ENCODE peak calls at places on chromosome 9, in ten cellular contexts. U, C, I, A, Q, R, W, O, E and M are unnamed samples.

GRCh38 chr9:80552931-80553330 is 981.2 kb downstream of the TLE4 start:
- DNase-seq in C (no peak), U (no peak), A (no peak), I (no peak), E (peak), R (peak), O (peak), W (no peak), Q (no peak), M (no peak)

GRCh38 chr9:99430301-99430700 is 208.2 kb downstream of the SEC61B start:
- DNase-seq in I (no peak), R (no peak), U (peak), Q (no peak), C (no peak), O (peak), E (no peak), W (peak), A (no peak), M (no peak)

GRCh38 chr9:93670208-93671029 is 94.0 kb downstream of the PHF2 start:
- DNase-seq in A (no peak), I (peak), Q (peak), R (peak), W (no peak), C (no peak), O (peak), U (no peak), E (peak), M (no peak)

GRCh38 chr9:133619791-133620190 is 10.6 kb upstream of the FAM163B start:
- DNase-seq in O (no peak), R (no peak), C (no peak), E (no peak), U (no peak), I (no peak), W (no peak), Q (no peak), A (no peak), M (no peak)

GRCh38 chr9:112479221-112479620 is 7.4 kb upstream of the KIAA1958 start:
- DNase-seq in U (no peak), O (no peak), Q (no peak), W (no peak), R (no peak), E (no peak), A (no peak), C (no peak), I (no peak), M (no peak)

GRCh38 chr9:134966697-134967546 is 49.2 kb upstream of the FCN1 start:
- DNase-seq in O (no peak), Q (peak), I (no peak), A (no peak), W (no peak), U (no peak), C (no peak), R (no peak), E (no peak), M (no peak)

GRCh38 chr9:22005083-22005699 is 3.9 kb downstream of the CDKN2B start:
- DNase-seq in U (peak), C (no peak), W (no peak), O (peak), A (no peak), Q (peak), R (no peak), I (no peak), E (no peak), M (no peak)

GRCh38 chr9:99023831-99024230 is 80.1 kb downstream of the COL15A1 start:
- DNase-seq in Q (no peak), A (no peak), W (no peak), R (peak), U (no peak), E (peak), I (peak), O (peak), C (peak), M (no peak)

GRCh38 chr9:131050831-131051230 is 41.9 kb downstream of the LAMC3 start:
- DNase-seq in I (no peak), O (no peak), W (no peak), A (no peak), U (no peak), Q (no peak), R (no peak), E (no peak), C (no peak), M (no peak)

GRCh38 chr9:132591751-132592314 is 9.4 kb downstream of the BARHL1 start:
- DNase-seq in Q (peak), I (no peak), C (no peak), O (no peak), E (no peak), R (no peak), U (no peak), A (no peak), W (no peak), M (no peak)

GRCh38 chr9:120477534-120478001 is 102.4 kb downstream of the CDK5RAP2 start:
- DNase-seq in A (peak), R (peak), I (peak), U (peak), Q (peak), E (peak), W (peak), C (peak), O (peak), M (peak)

GRCh38 chr9:23382418-23382817 is 443.6 kb downstream of the ELAVL2 start:
- DNase-seq in U (no peak), C (no peak), A (no peak), E (no peak), O (no peak), I (no peak), R (no peak), Q (no peak), W (no peak), M (no peak)

GRCh38 chr9:132978451-132979087 is at the start of gene GFI1B:
- DNase-seq in A (no peak), O (no peak), C (no peak), I (no peak), E (no peak), Q (peak), R (no peak), U (no peak), W (no peak), M (no peak)

GRCh38 chr9:93589688-93590087 is 13.3 kb downstream of the PHF2 start:
- DNase-seq in E (no peak), C (no peak), I (no peak), W (no peak), U (no peak), Q (peak), O (peak), A (no peak), R (no peak), M (peak)

GRCh38 chr9:121296213-121297127 is 28.5 kb downstream of the GSN start:
- DNase-seq in I (peak), R (no peak), W (no peak), Q (no peak), E (no peak), C (no peak), O (no peak), U (no peak), A (no peak), M (no peak)

GRCh38 chr9:12777149-12778010 is 2.6 kb downstream of the LURAP1L start:
- DNase-seq in R (no peak), U (no peak), O (no peak), C (no peak), W (no peak), E (no peak), Q (no peak), A (no peak), I (no peak), M (no peak)

GRCh38 chr9:104618104-104618503 is at the start of gene OR13C9:
- DNase-seq in R (no peak), A (no peak), Q (no peak), O (no peak), U (no peak), W (no peak), I (no peak), E (no peak), C (no peak), M (no peak)

GRCh38 chr9:131278421-131279111 is 2.3 kb upstream of the FAM78A start:
- DNase-seq in A (no peak), W (no peak), E (no peak), R (no peak), O (no peak), C (no peak), U (no peak), Q (no peak), I (no peak), M (no peak)

GRCh38 chr9:83491995-83492394 is 46.2 kb downstream of the FRMD3 start:
- DNase-seq in O (no peak), Q (no peak), A (no peak), E (no peak), W (no peak), U (no peak), C (no peak), R (no peak), I (no peak), M (no peak)

GRCh38 chr9:89178162-89179120 is at the start of gene SHC3:
- DNase-seq in W (peak), U (no peak), Q (peak), O (peak), C (peak), A (no peak), I (no peak), E (no peak), R (no peak), M (no peak)

GRCh38 chr9:121301881-121302286 is 33.9 kb downstream of the GSN start:
- DNase-seq in C (no peak), Q (no peak), E (no peak), O (no peak), I (no peak), R (no peak), U (no peak), A (no peak), W (no peak), M (no peak)

GRCh38 chr9:84139296-84140100 is 158.9 kb downstream of the RMI1 start:
- DNase-seq in Q (no peak), E (peak), A (no peak), O (no peak), U (peak), C (no peak), R (no peak), W (peak), I (no peak), M (peak)

GRCh38 chr9:133518193-133518592 is 6.6 kb downstream of the MYMK start:
- DNase-seq in Q (no peak), A (no peak), I (no peak), W (no peak), O (no peak), U (no peak), C (no peak), E (no peak), R (peak), M (no peak)

GRCh38 chr9:70056545-70056944 is 12.9 kb downstream of the MAMDC2 start:
- DNase-seq in C (no peak), O (no peak), A (no peak), W (no peak), I (no peak), U (no peak), R (no peak), Q (no peak), E (no peak), M (no peak)

GRCh38 chr9:118395415-118395814 is 691.2 kb downstream of the TLR4 start:
- DNase-seq in O (no peak), I (no peak), C (no peak), U (peak), Q (no peak), E (no peak), W (no peak), A (no peak), R (no peak), M (no peak)

GRCh38 chr9:71646131-71646530 is 122.2 kb downstream of the CEMIP2 start:
- DNase-seq in W (peak), Q (no peak), U (no peak), O (no peak), E (no peak), R (no peak), A (no peak), I (no peak), C (no peak), M (no peak)

GRCh38 chr9:92190536-92190790 is 75.2 kb upstream of the SPTLC1 start:
- DNase-seq in U (no peak), E (no peak), C (no peak), R (no peak), W (no peak), Q (no peak), O (no peak), I (no peak), A (no peak), M (no peak)

GRCh38 chr9:112556497-112557085 is 70.0 kb downstream of the KIAA1958 start:
- DNase-seq in W (peak), A (no peak), C (no peak), R (no peak), I (no peak), E (no peak), O (peak), Q (no peak), U (peak), M (no peak)

GRCh38 chr9:37983381-37984067 is 79.6 kb upstream of the SLC25A51 start:
- DNase-seq in W (no peak), E (no peak), R (no peak), I (no peak), C (no peak), O (no peak), Q (no peak), A (no peak), U (no peak), M (no peak)

GRCh38 chr9:37986771-37987258 is 82.2 kb downstream of the SHB start:
- DNase-seq in W (no peak), Q (no peak), R (no peak), I (no peak), C (no peak), A (no peak), E (no peak), O (no peak), U (no peak), M (no peak)

GRCh38 chr9:37986001-37986400 is 82.1 kb upstream of the SLC25A51 start:
- DNase-seq in A (no peak), Q (no peak), R (no peak), O (no peak), E (no peak), I (no peak), W (no peak), U (no peak), C (no peak), M (no peak)

GRCh38 chr9:37984278-37984671 is 80.3 kb upstream of the SLC25A51 start:
- DNase-seq in U (no peak), O (no peak), Q (no peak), I (no peak), A (no peak), R (no peak), C (no peak), W (no peak), E (no peak), M (no peak)

GRCh38 chr9:37984672-37985611 is 81.0 kb upstream of the SLC25A51 start:
- DNase-seq in A (no peak), Q (no peak), I (no peak), C (peak), U (no peak), O (peak), W (no peak), E (no peak), R (peak), M (no peak)
- H3K27ac ChIP-seq in A (peak), Q (peak), I (no peak), C (peak), U (no peak), O (peak), W (peak), E (no peak), R (no peak), M (peak)

GRCh38 chr9:18539203-18539602 is 65.2 kb downstream of the ADAMTSL1 start:
- DNase-seq in C (no peak), R (no peak), I (no peak), Q (no peak), O (no peak), A (no peak), U (no peak), E (no peak), W (no peak), M (no peak)

GRCh38 chr9:18543406-18543965 is 69.5 kb downstream of the ADAMTSL1 start:
- DNase-seq in E (no peak), A (no peak), C (no peak), W (peak), Q (no peak), I (peak), R (no peak), U (peak), O (peak), M (no peak)

GRCh38 chr9:18544456-18544855 is 70.5 kb downstream of the ADAMTSL1 start:
- DNase-seq in C (no peak), Q (no peak), E (no peak), I (no peak), R (no peak), A (no peak), W (no peak), U (peak), O (no peak), M (no peak)

GRCh38 chr9:18548456-18548855 is 74.5 kb downstream of the ADAMTSL1 start:
- DNase-seq in U (no peak), A (no peak), C (no peak), O (no peak), I (no peak), W (no peak), R (no peak), Q (no peak), E (no peak), M (no peak)

GRCh38 chr9:18542837-18543405 is 69.0 kb downstream of the ADAMTSL1 start:
- DNase-seq in U (peak), Q (no peak), A (no peak), C (no peak), O (no peak), E (no peak), W (no peak), I (no peak), R (no peak), M (no peak)
- H3K27ac ChIP-seq in U (peak), Q (no peak), A (no peak), C (no peak), O (peak), E (no peak), W (no peak), I (peak), R (no peak), M (peak)

GRCh38 chr9:111442360-111443027 is 41.7 kb downstream of the ECPAS start:
- DNase-seq in U (no peak), E (no peak), C (no peak), R (no peak), I (no peak), O (no peak), Q (no peak), A (no peak), W (no peak), M (no peak)

GRCh38 chr9:111438576-111439235 is 45.5 kb downstream of the ECPAS start:
- DNase-seq in A (no peak), C (no peak), R (no peak), W (no peak), E (no peak), Q (no peak), O (peak), U (no peak), I (no peak), M (no peak)

GRCh38 chr9:111440226-111440625 is 44.0 kb downstream of the ECPAS start:
- DNase-seq in R (no peak), U (no peak), E (no peak), O (no peak), C (no peak), Q (no peak), W (no peak), A (no peak), I (no peak), M (no peak)

DNA sequence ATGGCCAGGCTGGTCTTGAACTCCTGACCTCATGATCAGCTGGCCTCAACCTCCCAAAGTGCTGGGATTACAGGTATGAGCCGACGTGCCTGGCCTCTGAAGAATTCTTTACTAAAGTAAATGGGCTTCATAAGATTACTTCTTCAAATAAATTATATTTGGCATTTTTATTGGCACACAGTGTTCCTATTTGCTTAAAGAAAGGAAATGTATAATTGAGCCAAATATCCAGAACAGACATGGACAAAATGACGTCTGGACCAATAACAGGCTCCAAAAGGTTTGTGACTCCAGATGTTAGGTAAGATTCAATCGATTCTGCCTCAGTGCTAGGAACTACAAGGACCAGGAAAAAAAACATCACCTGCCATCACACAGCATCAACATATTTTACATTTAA is 40.7 kb downstream of the ECPAS start:
- DNase-seq in R (no peak), E (no peak), W (no peak), I (no peak), A (no peak), O (no peak), Q (no peak), U (no peak), C (no peak), M (no peak)
- H3K27ac ChIP-seq in R (no peak), E (peak), W (no peak), I (no peak), A (no peak), O (no peak), Q (no peak), U (no peak), C (no peak), M (no peak)

DNA sequence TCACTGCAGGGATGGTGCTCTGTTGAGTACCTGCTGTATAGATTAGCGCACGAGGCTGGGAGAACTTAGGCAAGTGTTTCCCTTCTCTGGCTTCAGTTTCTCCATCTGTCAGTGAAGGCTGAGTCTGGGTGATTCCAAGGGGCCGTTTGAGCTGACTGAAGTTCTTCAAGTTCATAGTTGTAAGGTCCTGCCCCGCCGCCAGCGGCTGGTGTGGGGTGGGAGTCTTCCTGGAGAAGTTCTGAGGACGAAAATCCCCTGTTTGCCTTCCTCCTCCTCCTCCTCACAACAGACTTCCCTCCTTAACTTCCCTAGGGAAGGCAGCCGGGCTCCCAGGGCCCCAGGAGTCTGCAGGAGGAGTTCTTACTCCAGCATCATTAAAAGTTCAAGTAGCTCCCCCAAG is 1.7 kb upstream of the HRCT1 start:
- DNase-seq in W (no peak), E (no peak), I (no peak), U (no peak), C (no peak), A (no peak), Q (peak), O (no peak), R (no peak), M (no peak)
- H3K27ac ChIP-seq in W (no peak), E (peak), I (peak), U (no peak), C (no peak), A (peak), Q (no peak), O (no peak), R (peak), M (no peak)

GRCh38 chr9:36415822-36416515 is 15.9 kb upstream of the RNF38 start:
- DNase-seq in A (no peak), U (no peak), C (no peak), O (no peak), I (no peak), E (no peak), Q (peak), R (no peak), W (no peak), M (no peak)
- H3K27ac ChIP-seq in A (peak), U (no peak), C (no peak), O (no peak), I (no peak), E (no peak), Q (peak), R (no peak), W (no peak), M (no peak)

DNA sequence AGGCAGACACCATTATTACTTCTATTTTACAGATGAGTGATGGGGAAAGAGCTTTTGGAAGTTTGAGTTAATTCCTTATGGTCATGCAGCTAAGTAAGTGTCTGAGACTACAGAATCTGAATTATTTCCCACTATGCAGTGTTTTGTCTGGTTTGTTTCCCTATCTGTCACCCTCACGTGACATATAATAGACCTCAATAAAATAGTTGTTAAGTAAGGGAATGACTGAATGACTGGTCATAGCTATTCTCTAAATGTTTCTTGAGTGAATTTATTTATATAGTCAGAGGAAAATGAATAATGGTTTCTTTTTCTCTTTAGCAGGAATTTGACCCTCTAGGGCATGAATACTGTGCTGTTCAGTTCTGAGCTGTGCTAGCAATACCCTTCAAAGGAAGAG is 10.2 kb downstream of the TRIM32 start:
- DNase-seq in U (peak), A (no peak), O (no peak), I (no peak), C (no peak), Q (no peak), W (peak), E (no peak), R (no peak), M (no peak)
- H3K27ac ChIP-seq in U (no peak), A (no peak), O (peak), I (no peak), C (no peak), Q (no peak), W (no peak), E (no peak), R (no peak), M (no peak)

DNA sequence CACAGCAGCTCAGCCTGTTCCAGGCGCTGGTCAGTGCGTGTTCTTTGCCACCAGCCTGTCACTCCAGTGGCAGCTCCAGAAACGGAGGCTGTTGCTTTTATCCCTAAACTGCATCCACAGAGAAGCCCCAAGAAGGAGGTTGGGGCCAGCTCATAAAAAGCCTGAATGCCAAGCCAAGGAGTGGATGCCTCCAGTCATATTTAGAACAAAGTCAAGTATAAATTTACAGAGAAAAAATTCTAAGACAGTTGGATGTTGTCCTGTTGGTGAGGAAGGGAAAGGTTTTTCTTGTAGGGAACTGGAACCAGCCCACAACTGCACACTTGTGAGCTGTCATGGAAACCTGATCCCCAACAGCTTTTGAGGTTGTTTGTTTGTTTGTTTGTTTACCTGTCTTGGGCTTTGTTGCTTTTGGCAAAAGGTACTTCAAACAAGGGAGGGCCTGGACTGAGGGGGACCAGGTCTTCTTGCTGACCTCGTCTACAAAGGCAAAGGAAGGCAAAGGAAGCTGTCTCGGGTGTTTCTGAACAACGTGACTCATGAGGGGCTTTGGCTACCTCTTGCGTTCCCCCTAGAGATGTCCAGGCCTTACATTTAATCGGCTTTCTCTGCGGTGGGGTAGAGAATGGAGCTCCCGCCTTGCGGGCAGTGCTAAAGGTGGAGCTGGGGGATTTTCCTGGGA is 36.7 kb downstream of the OLFML2A start:
- DNase-seq in A (no peak), R (no peak), E (no peak), C (no peak), Q (no peak), W (peak), O (no peak), U (peak), I (no peak), M (no peak)
- H3K27ac ChIP-seq in A (peak), R (no peak), E (no peak), C (no peak), Q (no peak), W (peak), O (no peak), U (peak), I (peak), M (no peak)